ENCODE peak calls at places on chromosomes 6 and 20, in five cellular contexts. One of them, this sample, is unnamed.

GRCh38 chr6:138420356-138420755 is 16.3 kb downstream of the HEBP2 start:
- DNase-seq in adrenal gland: no peak
- DNase-seq in right lobe of liver: no peak
- DNase-seq in spleen: no peak
- DNase-seq in heart left ventricle: no peak
- DNase-seq in this sample: no peak

GRCh38 chr20:20083796-20084195 is 31.5 kb downstream of the CFAP61 start:
- DNase-seq in adrenal gland: no peak
- DNase-seq in right lobe of liver: no peak
- DNase-seq in spleen: no peak
- DNase-seq in heart left ventricle: no peak
- DNase-seq in this sample: no peak

GRCh38 chr6:101396552-101397173 is 3.2 kb downstream of the GRIK2 start:
- DNase-seq in adrenal gland: peak; percentile 28
- DNase-seq in right lobe of liver: peak; percentile 67
- DNase-seq in spleen: no peak
- DNase-seq in heart left ventricle: peak; percentile 54
- DNase-seq in this sample: peak; percentile 61

GRCh38 chr6:128339635-128340436 is 180.6 kb downstream of the PTPRK start:
- DNase-seq in adrenal gland: no peak
- DNase-seq in right lobe of liver: peak; percentile 52
- DNase-seq in spleen: no peak
- DNase-seq in heart left ventricle: no peak
- DNase-seq in this sample: no peak

GRCh38 chr20:51185277-51185676 is 162.4 kb upstream of the KCNG1 start:
- DNase-seq in adrenal gland: no peak
- DNase-seq in right lobe of liver: no peak
- DNase-seq in spleen: no peak
- DNase-seq in heart left ventricle: no peak
- DNase-seq in this sample: no peak

GRCh38 chr6:152776833-152777232 is 26.2 kb downstream of the VIP start:
- DNase-seq in adrenal gland: no peak
- DNase-seq in right lobe of liver: no peak
- DNase-seq in spleen: no peak
- DNase-seq in heart left ventricle: no peak
- DNase-seq in this sample: no peak

GRCh38 chr6:166466178-166467122 is 83.7 kb upstream of the MPC1 start:
- DNase-seq in adrenal gland: no peak
- DNase-seq in right lobe of liver: no peak
- DNase-seq in spleen: no peak
- DNase-seq in heart left ventricle: no peak
- DNase-seq in this sample: no peak

GRCh38 chr6:42158011-42158410 is 15.2 kb upstream of the GUCA1A start:
- DNase-seq in adrenal gland: no peak
- DNase-seq in right lobe of liver: no peak
- DNase-seq in spleen: no peak
- DNase-seq in heart left ventricle: no peak
- DNase-seq in this sample: no peak

GRCh38 chr20:38885357-38885756 is 40.9 kb upstream of the FAM83D start:
- DNase-seq in adrenal gland: no peak
- DNase-seq in right lobe of liver: no peak
- DNase-seq in spleen: peak; percentile 11
- DNase-seq in heart left ventricle: no peak
- DNase-seq in this sample: no peak

GRCh38 chr20:45064812-45065211 is 36.1 kb downstream of the KCNS1 start:
- DNase-seq in adrenal gland: no peak
- DNase-seq in right lobe of liver: no peak
- DNase-seq in spleen: no peak
- DNase-seq in heart left ventricle: no peak
- DNase-seq in this sample: no peak

GRCh38 chr6:107116328-107116892 is 1.1 kb upstream of the BEND3 start:
- DNase-seq in adrenal gland: peak; percentile 25
- DNase-seq in right lobe of liver: peak; percentile 52
- DNase-seq in spleen: no peak
- DNase-seq in heart left ventricle: no peak
- DNase-seq in this sample: peak; percentile 55

GRCh38 chr6:107114872-107115694 is at the start of gene BEND3:
- DNase-seq in adrenal gland: peak; percentile 35
- DNase-seq in right lobe of liver: peak; percentile 50
- DNase-seq in spleen: peak; percentile 85
- DNase-seq in heart left ventricle: peak; percentile 39
- DNase-seq in this sample: peak; percentile 9

GRCh38 chr6:107118976-107119375 is 3.7 kb upstream of the BEND3 start:
- DNase-seq in adrenal gland: no peak
- DNase-seq in right lobe of liver: no peak
- DNase-seq in spleen: no peak
- DNase-seq in heart left ventricle: no peak
- DNase-seq in this sample: no peak

GRCh38 chr6:107115695-107116327 is 496 bp upstream of the BEND3 start:
- DNase-seq in adrenal gland: peak; percentile 32
- DNase-seq in right lobe of liver: peak; percentile 57
- DNase-seq in spleen: peak; percentile 78
- DNase-seq in heart left ventricle: peak; percentile 30
- DNase-seq in this sample: peak; percentile 26

GRCh38 chr6:107116923-107117417 is 1.7 kb upstream of the BEND3 start:
- DNase-seq in adrenal gland: no peak
- DNase-seq in right lobe of liver: no peak
- DNase-seq in spleen: no peak
- DNase-seq in heart left ventricle: no peak
- DNase-seq in this sample: no peak
- H3K27ac ChIP-seq in adrenal gland: no peak overlapping the region
- H3K27ac ChIP-seq in right lobe of liver: no peak overlapping the region
- H3K27ac ChIP-seq in spleen: no peak overlapping the region
- H3K27ac ChIP-seq in heart left ventricle: no peak overlapping the region
- H3K27ac ChIP-seq in this sample: no peak overlapping the region

GRCh38 chr20:37393863-37394542 is 48.1 kb downstream of the SRC start:
- DNase-seq in adrenal gland: no peak
- DNase-seq in right lobe of liver: no peak
- DNase-seq in spleen: peak; percentile 73
- DNase-seq in heart left ventricle: no peak
- DNase-seq in this sample: no peak

GRCh38 chr20:37395411-37395800 is 49.5 kb downstream of the SRC start:
- DNase-seq in adrenal gland: no peak
- DNase-seq in right lobe of liver: no peak
- DNase-seq in spleen: no peak
- DNase-seq in heart left ventricle: no peak
- DNase-seq in this sample: no peak

GRCh38 chr20:37393196-37393862 is 47.4 kb downstream of the SRC start:
- DNase-seq in adrenal gland: no peak
- DNase-seq in right lobe of liver: peak; percentile 84
- DNase-seq in spleen: peak; percentile 63
- DNase-seq in heart left ventricle: no peak
- DNase-seq in this sample: no peak

GRCh38 chr20:37395921-37396519 is 50.1 kb downstream of the SRC start:
- DNase-seq in adrenal gland: no peak
- DNase-seq in right lobe of liver: no peak
- DNase-seq in spleen: no peak
- DNase-seq in heart left ventricle: no peak
- DNase-seq in this sample: no peak

DNA sequence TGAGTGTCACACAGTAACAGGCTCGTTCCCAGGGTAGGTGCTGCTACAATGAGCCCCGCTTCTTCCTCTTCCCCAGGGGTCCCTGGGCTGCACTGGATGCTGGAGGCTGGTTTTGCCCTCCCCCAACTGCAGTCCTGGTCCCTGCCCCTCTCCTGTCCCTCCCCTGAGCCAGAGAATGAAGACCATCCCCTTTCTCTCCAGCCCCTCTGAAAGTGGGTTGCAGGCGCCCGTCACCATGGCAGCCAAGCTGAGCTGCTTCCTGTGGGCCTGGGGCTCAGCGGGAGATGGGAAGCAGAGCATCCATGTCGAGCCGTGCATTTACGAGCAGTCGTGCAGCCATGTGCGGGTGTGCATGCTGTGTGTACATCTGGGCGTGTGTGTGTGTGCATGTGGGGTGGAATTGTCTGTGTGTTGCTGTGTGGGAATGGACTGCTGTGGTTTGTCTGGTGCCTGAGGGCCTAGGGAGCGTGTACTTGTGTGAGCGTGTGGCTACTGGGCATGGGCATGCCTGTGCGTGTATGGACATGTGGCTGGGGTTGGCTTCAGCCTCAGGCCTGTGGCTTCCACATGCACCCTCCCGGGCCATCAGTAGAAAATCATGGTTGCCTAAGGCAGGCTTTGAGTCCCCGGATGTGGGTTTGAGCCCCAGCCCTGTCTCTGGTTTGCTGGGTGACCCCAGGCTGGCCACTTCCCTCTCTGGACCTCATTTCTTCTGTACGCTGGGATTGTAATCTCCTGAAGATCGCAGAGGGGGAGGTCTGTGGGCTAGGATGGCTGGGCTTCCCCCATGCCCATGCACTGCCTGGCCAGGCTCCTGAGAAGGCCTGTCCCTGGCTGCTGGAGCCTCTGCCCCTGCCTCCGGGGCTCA is 48.8 kb downstream of the SRC start:
- DNase-seq in adrenal gland: no peak
- DNase-seq in right lobe of liver: no peak
- DNase-seq in spleen: peak; percentile 15
- DNase-seq in heart left ventricle: no peak
- DNase-seq in this sample: no peak
- TF ChIP-seq POLR2A in adrenal gland: no peak
- TF ChIP-seq POLR2A in right lobe of liver: no peak
- TF ChIP-seq POLR2A in spleen: no peak
- TF ChIP-seq POLR2A in heart left ventricle: no peak
- TF ChIP-seq POLR2A in this sample: no peak

GRCh38 chr6:134020543-134020942 is 31.9 kb downstream of the SLC2A12 start:
- DNase-seq in adrenal gland: no peak
- DNase-seq in right lobe of liver: no peak
- DNase-seq in spleen: no peak
- DNase-seq in heart left ventricle: no peak
- DNase-seq in this sample: peak; percentile 44
- TF ChIP-seq CTCF in adrenal gland: no peak
- TF ChIP-seq CTCF in right lobe of liver: no peak
- TF ChIP-seq CTCF in spleen: no peak
- TF ChIP-seq CTCF in heart left ventricle: no peak
- TF ChIP-seq CTCF in this sample: no peak

GRCh38 chr6:33710296-33711121 is 991 bp downstream of the UQCC2 start:
- DNase-seq in adrenal gland: no peak
- DNase-seq in right lobe of liver: no peak
- DNase-seq in spleen: peak; percentile 64
- DNase-seq in heart left ventricle: no peak
- DNase-seq in this sample: no peak
- H3K27ac ChIP-seq in adrenal gland: no peak overlapping the region
- H3K27ac ChIP-seq in right lobe of liver: peak overlapping the region; percentile 75
- H3K27ac ChIP-seq in spleen: peak overlapping the region; percentile 94
- H3K27ac ChIP-seq in heart left ventricle: peak overlapping the region; percentile 89
- H3K27ac ChIP-seq in this sample: no peak overlapping the region

DNA sequence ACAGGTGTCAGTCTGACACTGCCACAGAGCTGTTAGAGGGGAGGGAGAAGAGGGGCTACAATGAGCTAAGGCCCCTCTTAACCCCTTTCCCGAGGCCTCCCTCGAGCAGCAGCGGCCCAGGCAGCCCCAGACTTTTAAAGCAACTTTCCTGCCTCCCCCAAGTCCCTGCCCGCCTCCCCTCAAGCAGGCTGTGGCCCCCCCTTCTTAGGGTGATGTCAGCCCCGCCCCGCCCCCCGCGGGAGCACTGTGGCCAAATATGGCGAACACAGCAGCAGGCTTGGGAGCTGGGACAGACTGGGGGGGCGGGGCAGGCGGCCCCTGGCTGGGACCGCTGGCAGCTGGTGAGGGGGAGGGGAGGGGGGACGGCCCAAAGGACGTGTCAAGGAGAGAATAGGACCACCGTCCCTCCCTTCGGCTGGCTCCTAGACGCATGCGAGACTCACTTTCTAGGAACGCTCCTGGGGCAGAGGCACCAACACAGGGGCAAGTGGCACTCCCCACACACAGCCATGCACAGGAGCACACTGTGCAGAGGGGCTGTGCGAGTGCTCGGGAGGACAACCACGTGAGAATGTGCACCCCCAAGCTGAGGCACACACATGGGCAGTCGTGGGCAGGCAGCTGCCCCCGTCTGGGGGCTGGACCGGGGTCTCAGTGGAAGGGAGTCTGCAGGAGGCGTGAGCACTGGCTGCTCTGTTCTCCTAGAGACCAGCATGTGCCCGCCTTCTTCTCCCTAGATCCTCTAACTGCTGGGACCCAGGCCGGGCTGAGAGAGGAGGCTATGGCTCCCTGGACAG is 6.7 kb downstream of the TEAD3 start:
- DNase-seq in adrenal gland: no peak
- DNase-seq in right lobe of liver: no peak
- DNase-seq in spleen: no peak
- DNase-seq in heart left ventricle: peak; percentile 92
- DNase-seq in this sample: peak; percentile 75
- TF ChIP-seq POLR2A in adrenal gland: no peak
- TF ChIP-seq POLR2A in right lobe of liver: no peak
- TF ChIP-seq POLR2A in spleen: no peak
- TF ChIP-seq POLR2A in heart left ventricle: no peak
- TF ChIP-seq POLR2A in this sample: peak; percentile 16

GRCh38 chr6:88725111-88725711 is 238.2 kb downstream of the RNGTT start:
- DNase-seq in adrenal gland: no peak
- DNase-seq in right lobe of liver: peak; percentile 46
- DNase-seq in spleen: no peak
- DNase-seq in heart left ventricle: no peak
- DNase-seq in this sample: no peak
- TF ChIP-seq CTCF in adrenal gland: peak; percentile 19
- TF ChIP-seq CTCF in right lobe of liver: peak; percentile 10
- TF ChIP-seq CTCF in spleen: no peak
- TF ChIP-seq CTCF in heart left ventricle: peak; percentile 27
- TF ChIP-seq CTCF in this sample: no peak